ENCODE peak calls at places on chromosomes 1 and 21, in nine cellular contexts. B, E, K, N, Y, J, C, Z and U are unnamed samples.

GRCh38 chr1:35269190-35269988 is 880 bp downstream of the ZMYM4 start:
- DNase-seq in Z (no peak), K (peak; percentile 7), N (no peak), Y (no peak), C (no peak), J (no peak), B (no peak), E (no peak), U (no peak)

GRCh38 chr1:40530735-40531380 is 579 bp upstream of the ZNF684 start:
- DNase-seq in Z (peak; percentile 27), B (no peak), E (no peak), J (no peak), K (no peak), C (peak; percentile 6), N (no peak), Y (peak; percentile 23), U (no peak)

GRCh38 chr1:162319510-162320160 is 57.0 kb downstream of the SPATA46 start:
- DNase-seq in Z (peak; percentile 85), B (no peak), E (no peak), C (peak; percentile 45), J (no peak), N (peak; percentile 7), Y (peak; percentile 16), K (no peak), U (no peak)

GRCh38 chr1:236108027-236108648 is 34.2 kb upstream of the GPR137B start:
- DNase-seq in E (no peak), N (no peak), J (no peak), K (no peak), Z (no peak), Y (no peak), B (no peak), C (no peak), U (no peak)

GRCh38 chr1:63981408-63981773 is 207.6 kb downstream of the ROR1 start:
- DNase-seq in B (no peak), Z (no peak), J (no peak), E (no peak), K (no peak), N (no peak), Y (no peak), C (no peak), U (no peak)

GRCh38 chr1:100927276-100927675 is 31.4 kb downstream of the SLC30A7 start:
- DNase-seq in K (no peak), Z (no peak), B (no peak), C (no peak), N (no peak), J (no peak), Y (no peak), E (no peak), U (no peak)

GRCh38 chr1:160332516-160332915 is 10.5 kb downstream of the COPA start:
- DNase-seq in B (no peak), C (no peak), K (no peak), E (no peak), J (no peak), Z (no peak), Y (no peak), N (no peak), U (no peak)

GRCh38 chr1:15843826-15844572 is 3.5 kb upstream of the SPEN start:
- DNase-seq in Y (no peak), Z (peak; percentile 67), E (no peak), J (no peak), B (no peak), K (no peak), C (no peak), N (no peak), U (no peak)

GRCh38 chr1:184287001-184287400 is 99.8 kb upstream of the C1orf21 start:
- DNase-seq in Z (peak; percentile 36), C (no peak), E (no peak), K (no peak), J (no peak), N (no peak), B (peak; percentile 77), Y (peak; percentile 48), U (no peak)

GRCh38 chr1:224747578-224747977 is 131.5 kb downstream of the CNIH3 start:
- DNase-seq in B (no peak), C (peak; percentile 20), Y (peak; percentile 29), J (no peak), N (no peak), E (no peak), Z (peak; percentile 76), K (peak; percentile 70), U (no peak)

GRCh38 chr1:20380616-20381035 is 90.0 kb downstream of the VWA5B1 start:
- DNase-seq in N (no peak), Z (peak; percentile 97), E (no peak), Y (peak; percentile 90), C (peak; percentile 24), K (no peak), J (peak; percentile 29), B (peak; percentile 64), U (no peak)

GRCh38 chr21:45141507-45141906 is 67.1 kb downstream of the ADARB1 start:
- DNase-seq in B (peak; percentile 48), E (no peak), Z (no peak), C (no peak), K (no peak), Y (no peak), J (no peak), N (no peak), U (no peak)

DNA sequence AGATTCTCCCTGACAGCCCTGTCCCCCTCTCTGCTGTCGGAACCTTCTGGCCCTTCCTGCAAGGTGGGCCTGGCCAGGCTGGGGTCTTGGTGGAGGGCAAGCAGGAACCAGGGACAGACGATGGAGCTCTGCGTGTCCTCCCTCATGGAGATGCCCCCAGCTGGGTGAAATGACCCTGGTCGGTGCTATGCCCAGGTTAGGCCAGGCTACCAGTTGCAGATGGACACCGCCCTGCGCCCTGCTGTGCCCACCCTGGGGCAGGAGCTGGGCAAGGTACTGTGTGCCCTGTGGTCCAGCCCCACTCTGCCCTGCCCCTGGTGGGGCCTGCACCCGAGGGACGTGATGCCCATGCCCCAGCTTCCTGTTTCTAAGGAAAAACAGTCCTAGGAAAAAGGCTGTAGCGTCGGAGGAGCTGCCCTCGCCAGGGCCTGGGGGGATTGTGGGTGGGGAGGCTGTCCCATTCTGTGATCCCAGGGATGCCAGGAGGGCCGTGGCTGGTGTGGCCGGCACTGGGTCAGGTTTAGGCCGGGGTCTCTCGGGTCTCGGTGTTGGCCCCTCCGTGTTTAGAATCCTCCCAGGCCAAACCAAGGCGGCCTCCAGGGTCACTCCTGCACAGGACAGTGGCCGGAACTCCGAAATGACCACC is 77.6 kb downstream of the MORN1 start:
- DNase-seq in K (no peak), Z (no peak), N (no peak), Y (no peak), E (no peak), C (no peak), J (no peak), B (peak; percentile 70), U (no peak)
- H3K4me3 ChIP-seq in K (no peak overlapping the region), Z (no peak overlapping the region), N (peak overlapping the region; percentile 66), Y (peak overlapping the region; percentile 44), E (peak overlapping the region; percentile 30), C (peak overlapping the region; percentile 38), J (peak overlapping the region; percentile 54), B (peak overlapping the region; percentile 41), U (peak overlapping the region; percentile 55)

DNA sequence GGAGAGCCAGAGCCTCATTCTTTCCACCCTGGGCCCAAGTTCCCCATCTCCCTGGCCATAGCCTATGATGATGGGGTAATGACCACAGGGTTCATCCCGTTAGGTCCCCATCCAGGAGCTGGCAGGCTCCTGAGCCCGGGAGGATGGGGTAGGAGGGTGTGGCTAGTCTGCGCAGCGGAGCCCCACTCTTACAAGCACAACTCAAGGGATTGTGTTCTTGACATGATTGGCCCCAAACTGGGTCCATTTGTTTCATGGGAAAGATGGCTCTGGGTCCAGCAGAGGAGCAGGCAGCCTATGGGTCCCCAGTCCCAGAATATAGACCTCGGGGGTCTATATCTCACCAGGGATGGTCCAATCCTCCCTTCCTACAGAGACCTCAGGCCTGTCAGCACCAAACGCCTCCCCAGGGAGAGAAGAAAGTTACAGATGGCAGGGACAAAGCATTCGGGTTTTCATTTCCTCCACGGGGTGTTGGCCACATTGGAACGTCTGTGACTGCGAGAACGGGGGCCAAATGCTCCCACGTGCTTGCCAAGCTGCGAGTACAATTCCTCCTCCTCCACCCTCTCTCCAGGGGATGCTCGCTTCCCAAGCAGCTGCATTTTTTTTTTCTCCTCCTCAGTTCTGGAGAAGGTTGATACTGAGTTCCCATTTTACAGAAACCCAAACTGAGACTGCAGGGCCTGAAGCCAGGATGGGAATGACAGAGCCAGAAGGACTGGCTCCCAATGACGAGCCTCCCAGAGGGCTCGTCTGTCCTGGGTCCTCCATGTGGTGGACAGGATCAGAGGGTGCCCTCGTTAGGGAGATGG is 71.0 kb downstream of the DHRS3 start:
- DNase-seq in K (no peak), C (no peak), B (peak; percentile 86), Z (no peak), Y (no peak), J (no peak), N (no peak), E (peak; percentile 75), U (no peak)
- TF ChIP-seq CTCF in K (no peak), C (no peak), B (no peak), Z (no peak), Y (no peak), J (no peak), N (no peak), E (no peak), U (no peak)

GRCh38 chr1:239311331-239311730 is 75.0 kb upstream of the CHRM3 start:
- DNase-seq in K (no peak), Z (no peak), C (no peak), Y (no peak), J (no peak), B (no peak), E (no peak), N (no peak), U (no peak)

GRCh38 chr1:239317948-239318347 is 68.4 kb upstream of the CHRM3 start:
- DNase-seq in Z (no peak), K (no peak), N (no peak), Y (no peak), B (no peak), C (no peak), J (no peak), E (no peak), U (no peak)

DNA sequence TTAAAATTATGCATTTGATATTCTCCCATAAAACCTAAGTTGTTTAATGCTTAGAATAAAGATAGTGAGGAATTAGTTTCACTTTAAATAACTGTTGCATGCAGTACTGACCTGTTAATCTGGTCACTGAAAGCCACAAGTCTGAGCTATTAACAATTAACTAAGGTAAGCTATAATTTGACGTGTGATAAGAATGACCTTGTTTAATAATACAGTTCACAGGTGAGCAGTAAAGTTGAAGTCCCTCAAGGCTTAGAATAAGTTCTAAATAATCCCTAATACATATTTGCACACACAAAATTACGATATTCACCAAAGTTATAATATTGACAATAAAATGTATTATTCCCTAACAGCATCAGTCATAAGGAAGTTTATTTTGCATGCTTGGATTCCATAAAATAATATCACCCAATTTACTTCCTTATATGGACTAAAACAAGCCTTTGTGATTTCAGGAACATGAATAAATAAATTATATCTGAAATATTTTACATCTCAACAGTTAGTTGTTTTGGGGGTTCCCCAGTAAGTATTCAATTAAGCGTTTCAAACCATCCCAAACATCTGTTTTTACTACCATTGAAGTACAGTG is 70.6 kb upstream of the CHRM3 start:
- DNase-seq in E (no peak), B (no peak), N (no peak), J (no peak), C (no peak), Z (no peak), K (no peak), Y (no peak), U (peak; percentile 10)
- H3K4me3 ChIP-seq in E (no peak overlapping the region), B (no peak overlapping the region), N (no peak overlapping the region), J (no peak overlapping the region), C (no peak overlapping the region), Z (no peak overlapping the region), K (no peak overlapping the region), Y (no peak overlapping the region), U (peak overlapping the region; percentile 32)

DNA sequence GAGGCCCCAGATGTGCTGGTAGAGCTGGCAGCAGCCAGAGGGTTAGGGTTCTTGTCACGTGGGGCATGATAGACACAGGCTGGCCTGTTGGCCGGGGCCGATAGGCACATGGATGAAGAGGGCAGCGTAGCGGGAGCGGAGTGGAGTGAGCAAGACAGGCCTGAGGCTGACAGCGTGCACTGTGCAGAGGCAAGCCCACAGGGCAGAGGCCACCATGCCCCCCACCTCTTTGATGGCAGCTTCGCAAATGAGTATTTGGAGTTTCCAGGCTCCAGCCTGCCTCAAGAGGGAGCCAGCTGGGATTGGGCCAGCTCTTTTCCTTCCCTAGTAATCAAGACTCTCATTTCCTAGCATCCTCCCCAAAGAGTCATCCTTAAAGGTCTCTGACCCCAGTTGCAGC is 43.5 kb downstream of the TMCC2 start:
- DNase-seq in K (no peak), N (no peak), Z (peak; percentile 52), E (no peak), B (no peak), C (no peak), J (no peak), Y (peak; percentile 64), U (no peak)
- TF ChIP-seq CTCF in K (no peak), N (no peak), Z (peak; percentile 36), E (no peak), B (no peak), C (peak; percentile 53), J (peak; percentile 12), Y (peak; percentile 28), U (peak; percentile 29)